ENCODE peak calls at places on chromosomes 7 and 10, in five cellular contexts. O is activated naive CD8-positive, alpha-beta T cell treated with anti-CD3 and anti-CD28 coated beads for 36 hours; B is ascending aorta; U is OCI-LY7; V is GM04504. T is an unnamed sample.

GRCh38 chr10:44982114-44982460 is 3.5 kb upstream of the DEPP1 start:
- DNase-seq in V (no peak), O (no peak), B (peak), U (no peak), T (no peak)

GRCh38 chr10:95406651-95407280 is 116.0 kb upstream of the PDLIM1 start:
- DNase-seq in B (peak), O (no peak), V (no peak), U (no peak), T (no peak)

GRCh38 chr10:29166713-29167112 is 122.2 kb upstream of the LYZL1 start:
- DNase-seq in U (no peak), B (no peak), V (no peak), O (no peak), T (no peak)

GRCh38 chr10:777913-778479 is 88.5 kb upstream of the DIP2C start:
- DNase-seq in B (no peak), V (no peak), O (no peak), U (no peak), T (no peak)

GRCh38 chr7:112193915-112194502 is 12.2 kb downstream of the DOCK4 start:
- DNase-seq in O (no peak), U (no peak), B (no peak), V (no peak), T (no peak)

GRCh38 chr7:107560898-107561516 is 2.7 kb downstream of the COG5 start:
- DNase-seq in V (no peak), O (no peak), U (peak), B (no peak), T (no peak)

GRCh38 chr7:100221767-100222444 is 2.2 kb downstream of the PVRIG start:
- DNase-seq in O (peak), V (no peak), B (no peak), U (peak), T (no peak)

GRCh38 chr7:24982917-24983316 is 2.9 kb upstream of the OSBPL3 start:
- DNase-seq in B (no peak), U (no peak), O (no peak), V (no peak), T (peak)

GRCh38 chr7:75850222-75850621 is 28.6 kb upstream of the RHBDD2 start:
- DNase-seq in B (no peak), V (no peak), O (no peak), U (no peak), T (no peak)

GRCh38 chr10:114437456-114438292 is 33.4 kb upstream of the AFAP1L2 start:
- DNase-seq in U (peak), V (no peak), B (no peak), O (no peak), T (peak)

GRCh38 chr10:52563361-52563760 is 209.2 kb downstream of the MBL2 start:
- DNase-seq in U (no peak), V (no peak), O (no peak), B (no peak), T (no peak)

GRCh38 chr7:151308256-151308655 is 33.4 kb upstream of the NUB1 start:
- DNase-seq in V (no peak), B (peak), U (no peak), O (no peak), T (no peak)

GRCh38 chr7:105306160-105306784 is 82.4 kb downstream of the SRPK2 start:
- DNase-seq in B (no peak), O (no peak), V (no peak), U (no peak), T (no peak)

GRCh38 chr7:151109094-151110048 is 23.1 kb downstream of the AGAP3 start:
- DNase-seq in U (no peak), O (no peak), B (no peak), V (no peak), T (no peak)

GRCh38 chr10:84908491-84908890 is 580.1 kb downstream of the CCSER2 start:
- DNase-seq in U (no peak), V (no peak), O (no peak), B (no peak), T (peak)

GRCh38 chr7:35037526-35038339 is 448 bp upstream of the DPY19L1 start:
- DNase-seq in B (peak), O (peak), U (peak), V (peak), T (peak)

GRCh38 chr10:88971668-88972067 is 18.9 kb upstream of the FAS start:
- DNase-seq in O (no peak), B (no peak), U (no peak), V (no peak), T (no peak)

GRCh38 chr10:6047847-6048246 is 14.3 kb downstream of the IL2RA start:
- DNase-seq in U (no peak), B (no peak), V (no peak), O (no peak), T (no peak)

GRCh38 chr10:85622425-85622824 is 744.2 kb downstream of the GRID1 start:
- DNase-seq in V (no peak), B (no peak), O (no peak), U (no peak), T (no peak)

GRCh38 chr7:37062019-37062418 is 337.7 kb upstream of the AOAH start:
- DNase-seq in U (no peak), O (no peak), V (no peak), B (no peak), T (no peak)

GRCh38 chr7:100469227-100470044 is 5.4 kb upstream of the SPACDR start:
- DNase-seq in U (peak), V (no peak), O (peak), B (peak), T (peak)

T was measured in ACHN.